ENCODE peak calls at places on chromosome 4, in seven cellular contexts. D is stimulated activated CD4-positive, alpha-beta T cell treated with anti-CD3 and anti-CD28 coated beads, Interleukin-15, amount 100 ng/mL, for 1 hour; C is A673; L is head of caudate nucleus; Y is stimulated activated CD8-positive, alpha-beta memory T cell treated with anti-CD3 and anti-CD28 coated beads, Interleukin-7, amount 100 ng/mL, for 1 hour; P is effector memory CD4-positive, alpha-beta T cell; B is CD8-positive, alpha-beta memory T cell. T is an unnamed sample.

GRCh38 chr4:62225972-62226371 is 1025.8 kb downstream of the ADGRL3 start:
- DNase-seq in L (no peak), C (no peak), D (no peak), B (no peak), Y (no peak), P (no peak), T (no peak)

GRCh38 chr4:113758361-113758760 is 3.2 kb downstream of the CAMK2D start:
- DNase-seq in D (no peak), B (no peak), P (no peak), L (no peak), C (no peak), Y (no peak), T (peak; percentile 17)

GRCh38 chr4:22170353-22170752 is 221.8 kb upstream of the KCNIP4 start:
- DNase-seq in B (no peak), D (no peak), P (no peak), C (no peak), Y (no peak), L (no peak), T (peak; percentile 79)

GRCh38 chr4:10093801-10094552 is 22.6 kb downstream of the WDR1 start:
- DNase-seq in L (no peak), D (no peak), P (no peak), C (no peak), Y (no peak), B (no peak), T (peak; percentile 40)

GRCh38 chr4:153207561-153207960 is 3.3 kb downstream of the TRIM2 start:
- DNase-seq in B (no peak), C (no peak), D (no peak), P (no peak), L (peak; percentile 74), Y (no peak), T (peak; percentile 18)

GRCh38 chr4:60389636-60390035 is 810.5 kb upstream of the ADGRL3 start:
- DNase-seq in L (no peak), P (no peak), Y (no peak), D (no peak), B (no peak), C (no peak), T (no peak)

GRCh38 chr4:183878571-183878970 is 26.5 kb upstream of the STOX2 start:
- DNase-seq in P (no peak), L (no peak), C (no peak), D (no peak), Y (no peak), B (no peak), T (no peak)

GRCh38 chr4:159227984-159228383 is 125.1 kb downstream of the RAPGEF2 start:
- DNase-seq in L (peak; percentile 64), C (peak; percentile 58), Y (no peak), B (no peak), P (no peak), D (no peak), T (peak; percentile 88)

GRCh38 chr4:18566970-18567799 is 545.6 kb upstream of the LCORL start:
- DNase-seq in P (no peak), L (no peak), D (no peak), C (no peak), B (no peak), Y (no peak), T (no peak)

GRCh38 chr4:78038704-78039103 is 18.4 kb upstream of the FRAS1 start:
- DNase-seq in L (no peak), B (no peak), C (no peak), D (no peak), P (no peak), Y (no peak), T (no peak)

GRCh38 chr4:38266616-38267015 is 306.4 kb downstream of the PTTG2 start:
- DNase-seq in P (no peak), D (no peak), B (no peak), Y (no peak), C (peak; percentile 41), L (peak; percentile 77), T (peak; percentile 58)

GRCh38 chr4:108301583-108302256 is 133.0 kb upstream of the LEF1 start:
- DNase-seq in P (no peak), C (no peak), L (no peak), D (no peak), B (no peak), Y (no peak), T (no peak)

GRCh38 chr4:10413177-10413576 is 44.0 kb downstream of the ZNF518B start:
- DNase-seq in Y (no peak), B (no peak), L (no peak), C (no peak), D (no peak), P (no peak), T (no peak)

GRCh38 chr4:8905236-8905772 is 33.7 kb upstream of the HMX1 start:
- DNase-seq in B (no peak), P (no peak), L (no peak), D (no peak), C (no peak), Y (no peak), T (no peak)

GRCh38 chr4:144666539-144667175 is 20.7 kb downstream of the HHIP start:
- DNase-seq in B (no peak), L (no peak), D (no peak), Y (no peak), C (no peak), P (no peak), T (peak; percentile 91)

GRCh38 chr4:145217339-145217738 is 37.0 kb upstream of the OTUD4 start:
- DNase-seq in B (no peak), P (no peak), Y (no peak), L (no peak), D (no peak), C (no peak), T (peak; percentile 7)

GRCh38 chr4:61204353-61204752 is 4.2 kb downstream of the ADGRL3 start:
- DNase-seq in P (no peak), Y (no peak), D (no peak), B (no peak), C (no peak), L (no peak), T (peak; percentile 36)

GRCh38 chr4:145011636-145012035 is 86.4 kb downstream of the ANAPC10 start:
- DNase-seq in L (no peak), D (no peak), C (peak; percentile 13), Y (no peak), B (no peak), P (no peak), T (no peak)

GRCh38 chr4:176404591-176404990 is 84.8 kb downstream of the SPCS3 start:
- DNase-seq in C (no peak), Y (no peak), B (no peak), L (no peak), D (no peak), P (no peak), T (peak; percentile 28)

GRCh38 chr4:98519268-98519993 is 139.0 kb downstream of the TSPAN5 start:
- DNase-seq in Y (no peak), C (no peak), B (no peak), P (no peak), D (no peak), L (no peak), T (no peak)

GRCh38 chr4:10783351-10783750 is 98.8 kb upstream of the CLNK start:
- DNase-seq in B (no peak), Y (no peak), D (no peak), L (no peak), C (no peak), P (no peak), T (peak; percentile 69)

GRCh38 chr4:73707269-73707875 is 33.0 kb upstream of the CXCL8 start:
- DNase-seq in B (no peak), P (no peak), L (no peak), Y (no peak), C (no peak), D (no peak), T (no peak)

GRCh38 chr4:102564399-102564921 is 63.3 kb downstream of the NFKB1 start:
- DNase-seq in L (no peak), B (no peak), C (peak; percentile 43), Y (no peak), D (no peak), P (no peak), T (peak; percentile 94)

GRCh38 chr4:78560296-78560963 is 8.9 kb downstream of the ANXA3 start:
- DNase-seq in Y (no peak), B (no peak), P (no peak), C (no peak), L (no peak), D (no peak), T (peak; percentile 80)

GRCh38 chr4:6123976-6124375 is 76.4 kb downstream of the JAKMIP1 start:
- DNase-seq in C (no peak), L (no peak), B (no peak), Y (no peak), D (no peak), P (no peak), T (no peak)

GRCh38 chr4:165784672-165785071 is 88.4 kb upstream of the TLL1 start:
- DNase-seq in P (no peak), C (no peak), L (no peak), D (no peak), B (no peak), Y (no peak), T (no peak)

GRCh38 chr4:170743633-170744032 is 653.9 kb upstream of the AADAT start:
- DNase-seq in Y (no peak), C (no peak), L (no peak), D (no peak), B (no peak), P (no peak), T (no peak)

T was measured in renal cortical epithelial cell.